ENCODE peak calls at places on chromosomes 6 and 20, in seven cellular contexts. One of them, this sample, is unnamed.

GRCh38 chr6:125201961-125202729 is 48.6 kb downstream of the TPD52L1 start:
- DNase-seq in CD4-positive, alpha-beta T cell: no peak
- DNase-seq in stimulated activated CD8-positive, alpha-beta memory T cell treated with anti-CD3 and anti-CD28 coated beads, Interleukin-2, amount 100 ng/mL, for 1 hour: no peak
- DNase-seq in activated naive CD4-positive, alpha-beta T cell treated with Interleukin-2 at 50 U/mL for 16 hours: no peak
- DNase-seq in central memory CD4-positive, alpha-beta T cell: no peak
- DNase-seq in amniotic epithelial cell: peak
- DNase-seq in progenitor cell of endocrine pancreas: no peak
- DNase-seq in this sample: no peak

GRCh38 chr20:2066461-2067122 is 35.0 kb upstream of the STK35 start:
- DNase-seq in CD4-positive, alpha-beta T cell: no peak
- DNase-seq in stimulated activated CD8-positive, alpha-beta memory T cell treated with anti-CD3 and anti-CD28 coated beads, Interleukin-2, amount 100 ng/mL, for 1 hour: no peak
- DNase-seq in activated naive CD4-positive, alpha-beta T cell treated with Interleukin-2 at 50 U/mL for 16 hours: no peak
- DNase-seq in central memory CD4-positive, alpha-beta T cell: no peak
- DNase-seq in amniotic epithelial cell: no peak
- DNase-seq in progenitor cell of endocrine pancreas: no peak
- DNase-seq in this sample: no peak

GRCh38 chr6:102488729-102489128 is 1095.2 kb downstream of the GRIK2 start:
- DNase-seq in CD4-positive, alpha-beta T cell: no peak
- DNase-seq in stimulated activated CD8-positive, alpha-beta memory T cell treated with anti-CD3 and anti-CD28 coated beads, Interleukin-2, amount 100 ng/mL, for 1 hour: no peak
- DNase-seq in activated naive CD4-positive, alpha-beta T cell treated with Interleukin-2 at 50 U/mL for 16 hours: no peak
- DNase-seq in central memory CD4-positive, alpha-beta T cell: no peak
- DNase-seq in amniotic epithelial cell: peak
- DNase-seq in progenitor cell of endocrine pancreas: no peak
- DNase-seq in this sample: no peak

GRCh38 chr20:49447364-49447763 is 35.1 kb downstream of the KCNB1 start:
- DNase-seq in CD4-positive, alpha-beta T cell: no peak
- DNase-seq in stimulated activated CD8-positive, alpha-beta memory T cell treated with anti-CD3 and anti-CD28 coated beads, Interleukin-2, amount 100 ng/mL, for 1 hour: no peak
- DNase-seq in activated naive CD4-positive, alpha-beta T cell treated with Interleukin-2 at 50 U/mL for 16 hours: no peak
- DNase-seq in central memory CD4-positive, alpha-beta T cell: no peak
- DNase-seq in amniotic epithelial cell: no peak
- DNase-seq in progenitor cell of endocrine pancreas: no peak
- DNase-seq in this sample: no peak

GRCh38 chr6:53090576-53090975 is 25.4 kb downstream of the FBXO9 start:
- DNase-seq in CD4-positive, alpha-beta T cell: no peak
- DNase-seq in stimulated activated CD8-positive, alpha-beta memory T cell treated with anti-CD3 and anti-CD28 coated beads, Interleukin-2, amount 100 ng/mL, for 1 hour: no peak
- DNase-seq in activated naive CD4-positive, alpha-beta T cell treated with Interleukin-2 at 50 U/mL for 16 hours: no peak
- DNase-seq in central memory CD4-positive, alpha-beta T cell: no peak
- DNase-seq in amniotic epithelial cell: peak
- DNase-seq in progenitor cell of endocrine pancreas: no peak
- DNase-seq in this sample: no peak

GRCh38 chr6:110039996-110040383 is 61.9 kb downstream of the GPR6 start:
- DNase-seq in CD4-positive, alpha-beta T cell: peak
- DNase-seq in stimulated activated CD8-positive, alpha-beta memory T cell treated with anti-CD3 and anti-CD28 coated beads, Interleukin-2, amount 100 ng/mL, for 1 hour: no peak
- DNase-seq in activated naive CD4-positive, alpha-beta T cell treated with Interleukin-2 at 50 U/mL for 16 hours: peak
- DNase-seq in central memory CD4-positive, alpha-beta T cell: peak
- DNase-seq in amniotic epithelial cell: peak
- DNase-seq in progenitor cell of endocrine pancreas: no peak
- DNase-seq in this sample: peak

GRCh38 chr6:22917344-22917743 is 348.0 kb downstream of the HDGFL1 start:
- DNase-seq in CD4-positive, alpha-beta T cell: no peak
- DNase-seq in stimulated activated CD8-positive, alpha-beta memory T cell treated with anti-CD3 and anti-CD28 coated beads, Interleukin-2, amount 100 ng/mL, for 1 hour: no peak
- DNase-seq in activated naive CD4-positive, alpha-beta T cell treated with Interleukin-2 at 50 U/mL for 16 hours: no peak
- DNase-seq in central memory CD4-positive, alpha-beta T cell: no peak
- DNase-seq in amniotic epithelial cell: peak
- DNase-seq in progenitor cell of endocrine pancreas: no peak
- DNase-seq in this sample: no peak

GRCh38 chr20:25284131-25284601 is 36.3 kb downstream of the PYGB start:
- DNase-seq in CD4-positive, alpha-beta T cell: no peak
- DNase-seq in stimulated activated CD8-positive, alpha-beta memory T cell treated with anti-CD3 and anti-CD28 coated beads, Interleukin-2, amount 100 ng/mL, for 1 hour: no peak
- DNase-seq in activated naive CD4-positive, alpha-beta T cell treated with Interleukin-2 at 50 U/mL for 16 hours: no peak
- DNase-seq in central memory CD4-positive, alpha-beta T cell: no peak
- DNase-seq in amniotic epithelial cell: no peak
- DNase-seq in progenitor cell of endocrine pancreas: no peak
- DNase-seq in this sample: no peak

GRCh38 chr6:123925360-123925759 is 121.7 kb downstream of the NKAIN2 start:
- DNase-seq in CD4-positive, alpha-beta T cell: no peak
- DNase-seq in stimulated activated CD8-positive, alpha-beta memory T cell treated with anti-CD3 and anti-CD28 coated beads, Interleukin-2, amount 100 ng/mL, for 1 hour: no peak
- DNase-seq in activated naive CD4-positive, alpha-beta T cell treated with Interleukin-2 at 50 U/mL for 16 hours: no peak
- DNase-seq in central memory CD4-positive, alpha-beta T cell: no peak
- DNase-seq in amniotic epithelial cell: peak
- DNase-seq in progenitor cell of endocrine pancreas: no peak
- DNase-seq in this sample: no peak

GRCh38 chr6:34957184-34957904 is 68.3 kb downstream of the ANKS1A start:
- DNase-seq in CD4-positive, alpha-beta T cell: no peak
- DNase-seq in stimulated activated CD8-positive, alpha-beta memory T cell treated with anti-CD3 and anti-CD28 coated beads, Interleukin-2, amount 100 ng/mL, for 1 hour: no peak
- DNase-seq in activated naive CD4-positive, alpha-beta T cell treated with Interleukin-2 at 50 U/mL for 16 hours: no peak
- DNase-seq in central memory CD4-positive, alpha-beta T cell: no peak
- DNase-seq in amniotic epithelial cell: peak
- DNase-seq in progenitor cell of endocrine pancreas: no peak
- DNase-seq in this sample: no peak

GRCh38 chr6:36495086-36495485 is 52.2 kb downstream of the STK38 start:
- DNase-seq in CD4-positive, alpha-beta T cell: no peak
- DNase-seq in stimulated activated CD8-positive, alpha-beta memory T cell treated with anti-CD3 and anti-CD28 coated beads, Interleukin-2, amount 100 ng/mL, for 1 hour: no peak
- DNase-seq in activated naive CD4-positive, alpha-beta T cell treated with Interleukin-2 at 50 U/mL for 16 hours: no peak
- DNase-seq in central memory CD4-positive, alpha-beta T cell: no peak
- DNase-seq in amniotic epithelial cell: no peak
- DNase-seq in progenitor cell of endocrine pancreas: no peak
- DNase-seq in this sample: no peak

GRCh38 chr6:130980310-130981032 is 82.6 kb downstream of the EPB41L2 start:
- DNase-seq in CD4-positive, alpha-beta T cell: no peak
- DNase-seq in stimulated activated CD8-positive, alpha-beta memory T cell treated with anti-CD3 and anti-CD28 coated beads, Interleukin-2, amount 100 ng/mL, for 1 hour: no peak
- DNase-seq in activated naive CD4-positive, alpha-beta T cell treated with Interleukin-2 at 50 U/mL for 16 hours: no peak
- DNase-seq in central memory CD4-positive, alpha-beta T cell: no peak
- DNase-seq in amniotic epithelial cell: no peak
- DNase-seq in progenitor cell of endocrine pancreas: no peak
- DNase-seq in this sample: no peak

GRCh38 chr20:44326391-44327159 is 10.3 kb upstream of the R3HDML start:
- DNase-seq in CD4-positive, alpha-beta T cell: no peak
- DNase-seq in stimulated activated CD8-positive, alpha-beta memory T cell treated with anti-CD3 and anti-CD28 coated beads, Interleukin-2, amount 100 ng/mL, for 1 hour: no peak
- DNase-seq in activated naive CD4-positive, alpha-beta T cell treated with Interleukin-2 at 50 U/mL for 16 hours: peak
- DNase-seq in central memory CD4-positive, alpha-beta T cell: no peak
- DNase-seq in amniotic epithelial cell: no peak
- DNase-seq in progenitor cell of endocrine pancreas: no peak
- DNase-seq in this sample: no peak

GRCh38 chr6:160386869-160387518 is 38.8 kb downstream of the SLC22A3 start:
- DNase-seq in CD4-positive, alpha-beta T cell: no peak
- DNase-seq in stimulated activated CD8-positive, alpha-beta memory T cell treated with anti-CD3 and anti-CD28 coated beads, Interleukin-2, amount 100 ng/mL, for 1 hour: no peak
- DNase-seq in activated naive CD4-positive, alpha-beta T cell treated with Interleukin-2 at 50 U/mL for 16 hours: no peak
- DNase-seq in central memory CD4-positive, alpha-beta T cell: no peak
- DNase-seq in amniotic epithelial cell: peak
- DNase-seq in progenitor cell of endocrine pancreas: no peak
- DNase-seq in this sample: no peak

GRCh38 chr6:109389650-109390274 is 7.5 kb upstream of the CD164 start:
- DNase-seq in CD4-positive, alpha-beta T cell: no peak
- DNase-seq in stimulated activated CD8-positive, alpha-beta memory T cell treated with anti-CD3 and anti-CD28 coated beads, Interleukin-2, amount 100 ng/mL, for 1 hour: no peak
- DNase-seq in activated naive CD4-positive, alpha-beta T cell treated with Interleukin-2 at 50 U/mL for 16 hours: no peak
- DNase-seq in central memory CD4-positive, alpha-beta T cell: no peak
- DNase-seq in amniotic epithelial cell: peak
- DNase-seq in progenitor cell of endocrine pancreas: no peak
- DNase-seq in this sample: no peak

GRCh38 chr6:2237001-2237400 is 8.4 kb downstream of the GMDS start:
- DNase-seq in CD4-positive, alpha-beta T cell: no peak
- DNase-seq in stimulated activated CD8-positive, alpha-beta memory T cell treated with anti-CD3 and anti-CD28 coated beads, Interleukin-2, amount 100 ng/mL, for 1 hour: no peak
- DNase-seq in activated naive CD4-positive, alpha-beta T cell treated with Interleukin-2 at 50 U/mL for 16 hours: no peak
- DNase-seq in central memory CD4-positive, alpha-beta T cell: no peak
- DNase-seq in amniotic epithelial cell: peak
- DNase-seq in progenitor cell of endocrine pancreas: no peak
- DNase-seq in this sample: no peak

GRCh38 chr6:169985121-169986015 is 233.9 kb downstream of the ERMARD start:
- DNase-seq in CD4-positive, alpha-beta T cell: no peak
- DNase-seq in stimulated activated CD8-positive, alpha-beta memory T cell treated with anti-CD3 and anti-CD28 coated beads, Interleukin-2, amount 100 ng/mL, for 1 hour: no peak
- DNase-seq in activated naive CD4-positive, alpha-beta T cell treated with Interleukin-2 at 50 U/mL for 16 hours: no peak
- DNase-seq in central memory CD4-positive, alpha-beta T cell: no peak
- DNase-seq in amniotic epithelial cell: no peak
- DNase-seq in progenitor cell of endocrine pancreas: no peak
- DNase-seq in this sample: no peak

GRCh38 chr6:145032562-145032961 is 702.8 kb downstream of the EPM2A start:
- DNase-seq in CD4-positive, alpha-beta T cell: no peak
- DNase-seq in stimulated activated CD8-positive, alpha-beta memory T cell treated with anti-CD3 and anti-CD28 coated beads, Interleukin-2, amount 100 ng/mL, for 1 hour: no peak
- DNase-seq in activated naive CD4-positive, alpha-beta T cell treated with Interleukin-2 at 50 U/mL for 16 hours: no peak
- DNase-seq in central memory CD4-positive, alpha-beta T cell: no peak
- DNase-seq in amniotic epithelial cell: no peak
- DNase-seq in progenitor cell of endocrine pancreas: no peak
- DNase-seq in this sample: no peak

GRCh38 chr20:2507875-2508630 is 662 bp downstream of the ZNF343 start:
- DNase-seq in CD4-positive, alpha-beta T cell: no peak
- DNase-seq in stimulated activated CD8-positive, alpha-beta memory T cell treated with anti-CD3 and anti-CD28 coated beads, Interleukin-2, amount 100 ng/mL, for 1 hour: no peak
- DNase-seq in activated naive CD4-positive, alpha-beta T cell treated with Interleukin-2 at 50 U/mL for 16 hours: no peak
- DNase-seq in central memory CD4-positive, alpha-beta T cell: no peak
- DNase-seq in amniotic epithelial cell: no peak
- DNase-seq in progenitor cell of endocrine pancreas: no peak
- DNase-seq in this sample: no peak

GRCh38 chr6:113447088-113447831 is 409.9 kb upstream of the MARCKS start:
- DNase-seq in CD4-positive, alpha-beta T cell: no peak
- DNase-seq in stimulated activated CD8-positive, alpha-beta memory T cell treated with anti-CD3 and anti-CD28 coated beads, Interleukin-2, amount 100 ng/mL, for 1 hour: no peak
- DNase-seq in activated naive CD4-positive, alpha-beta T cell treated with Interleukin-2 at 50 U/mL for 16 hours: no peak
- DNase-seq in central memory CD4-positive, alpha-beta T cell: no peak
- DNase-seq in amniotic epithelial cell: peak
- DNase-seq in progenitor cell of endocrine pancreas: no peak
- DNase-seq in this sample: no peak

GRCh38 chr6:161414180-161414579 is 140.3 kb upstream of the AGPAT4 start:
- DNase-seq in CD4-positive, alpha-beta T cell: no peak
- DNase-seq in stimulated activated CD8-positive, alpha-beta memory T cell treated with anti-CD3 and anti-CD28 coated beads, Interleukin-2, amount 100 ng/mL, for 1 hour: no peak
- DNase-seq in activated naive CD4-positive, alpha-beta T cell treated with Interleukin-2 at 50 U/mL for 16 hours: no peak
- DNase-seq in central memory CD4-positive, alpha-beta T cell: no peak
- DNase-seq in amniotic epithelial cell: no peak
- DNase-seq in progenitor cell of endocrine pancreas: no peak
- DNase-seq in this sample: no peak

GRCh38 chr20:59587570-59587969 is 16.8 kb upstream of the PHACTR3 start:
- DNase-seq in CD4-positive, alpha-beta T cell: no peak
- DNase-seq in stimulated activated CD8-positive, alpha-beta memory T cell treated with anti-CD3 and anti-CD28 coated beads, Interleukin-2, amount 100 ng/mL, for 1 hour: no peak
- DNase-seq in activated naive CD4-positive, alpha-beta T cell treated with Interleukin-2 at 50 U/mL for 16 hours: no peak
- DNase-seq in central memory CD4-positive, alpha-beta T cell: no peak
- DNase-seq in amniotic epithelial cell: no peak
- DNase-seq in progenitor cell of endocrine pancreas: no peak
- DNase-seq in this sample: no peak

GRCh38 chr20:38134427-38135281 is 30.4 kb downstream of the TGM2 start:
- DNase-seq in CD4-positive, alpha-beta T cell: no peak
- DNase-seq in stimulated activated CD8-positive, alpha-beta memory T cell treated with anti-CD3 and anti-CD28 coated beads, Interleukin-2, amount 100 ng/mL, for 1 hour: no peak
- DNase-seq in activated naive CD4-positive, alpha-beta T cell treated with Interleukin-2 at 50 U/mL for 16 hours: no peak
- DNase-seq in central memory CD4-positive, alpha-beta T cell: no peak
- DNase-seq in amniotic epithelial cell: peak
- DNase-seq in progenitor cell of endocrine pancreas: no peak
- DNase-seq in this sample: no peak

GRCh38 chr20:52975024-52975732 is 3.0 kb downstream of the TSHZ2 start:
- DNase-seq in CD4-positive, alpha-beta T cell: peak
- DNase-seq in stimulated activated CD8-positive, alpha-beta memory T cell treated with anti-CD3 and anti-CD28 coated beads, Interleukin-2, amount 100 ng/mL, for 1 hour: no peak
- DNase-seq in activated naive CD4-positive, alpha-beta T cell treated with Interleukin-2 at 50 U/mL for 16 hours: peak
- DNase-seq in central memory CD4-positive, alpha-beta T cell: no peak
- DNase-seq in amniotic epithelial cell: no peak
- DNase-seq in progenitor cell of endocrine pancreas: no peak
- DNase-seq in this sample: no peak

GRCh38 chr6:42224222-42225042 is 6.8 kb upstream of the MRPS10 start:
- DNase-seq in CD4-positive, alpha-beta T cell: no peak
- DNase-seq in stimulated activated CD8-positive, alpha-beta memory T cell treated with anti-CD3 and anti-CD28 coated beads, Interleukin-2, amount 100 ng/mL, for 1 hour: no peak
- DNase-seq in activated naive CD4-positive, alpha-beta T cell treated with Interleukin-2 at 50 U/mL for 16 hours: peak
- DNase-seq in central memory CD4-positive, alpha-beta T cell: no peak
- DNase-seq in amniotic epithelial cell: peak
- DNase-seq in progenitor cell of endocrine pancreas: no peak
- DNase-seq in this sample: no peak

GRCh38 chr6:125102411-125102810 is 51.2 kb upstream of the TPD52L1 start:
- DNase-seq in CD4-positive, alpha-beta T cell: no peak
- DNase-seq in stimulated activated CD8-positive, alpha-beta memory T cell treated with anti-CD3 and anti-CD28 coated beads, Interleukin-2, amount 100 ng/mL, for 1 hour: no peak
- DNase-seq in activated naive CD4-positive, alpha-beta T cell treated with Interleukin-2 at 50 U/mL for 16 hours: no peak
- DNase-seq in central memory CD4-positive, alpha-beta T cell: no peak
- DNase-seq in amniotic epithelial cell: no peak
- DNase-seq in progenitor cell of endocrine pancreas: no peak
- DNase-seq in this sample: no peak

This sample was measured in HAP-1.